ENCODE peak calls at places on chromosomes 6 and 20, in seven cellular contexts. K, N, D, L, M, A and R are unnamed samples.

GRCh38 chr6:109455502-109456282 is at the start of gene MICAL1:
- DNase-seq in K (peak; percentile 60), N (peak; percentile 81), D (peak; percentile 88), L (peak; percentile 45), M (peak; percentile 93), A (peak; percentile 70), R (peak; percentile 89)

GRCh38 chr6:88499845-88500699 is 333.9 kb upstream of the CNR1 start:
- DNase-seq in K (no peak), N (no peak), D (no peak), L (no peak), M (peak; percentile 87), A (no peak), R (peak; percentile 27)

GRCh38 chr6:81451787-81452186 is 300.7 kb downstream of the TENT5A start:
- DNase-seq in K (peak; percentile 95), N (peak; percentile 16), D (no peak), L (no peak), M (no peak), A (no peak), R (peak; percentile 17)

GRCh38 chr6:86440608-86441007 is 496.7 kb upstream of the HTR1E start:
- DNase-seq in K (no peak), N (no peak), D (no peak), L (no peak), M (no peak), A (no peak), R (no peak)

GRCh38 chr6:27777126-27777525 is 135.1 kb downstream of the OR2B2 start:
- DNase-seq in K (no peak), N (no peak), D (no peak), L (no peak), M (no peak), A (no peak), R (peak; percentile 35)

GRCh38 chr6:75317503-75318206 is 33.1 kb upstream of the TMEM30A start:
- DNase-seq in K (peak; percentile 79), N (no peak), D (no peak), L (no peak), M (no peak), A (no peak), R (no peak)

GRCh38 chr6:45416700-45417099 is 39.0 kb upstream of the SUPT3H start:
- DNase-seq in K (no peak), N (no peak), D (no peak), L (no peak), M (no peak), A (no peak), R (no peak)

GRCh38 chr6:78460711-78461110 is 406.6 kb upstream of the IRAK1BP1 start:
- DNase-seq in K (no peak), N (no peak), D (no peak), L (no peak), M (no peak), A (no peak), R (no peak)

GRCh38 chr6:106547053-106547414 is 82.3 kb downstream of the RTN4IP1 start:
- DNase-seq in K (no peak), N (no peak), D (no peak), L (no peak), M (peak; percentile 82), A (no peak), R (no peak)

DNA sequence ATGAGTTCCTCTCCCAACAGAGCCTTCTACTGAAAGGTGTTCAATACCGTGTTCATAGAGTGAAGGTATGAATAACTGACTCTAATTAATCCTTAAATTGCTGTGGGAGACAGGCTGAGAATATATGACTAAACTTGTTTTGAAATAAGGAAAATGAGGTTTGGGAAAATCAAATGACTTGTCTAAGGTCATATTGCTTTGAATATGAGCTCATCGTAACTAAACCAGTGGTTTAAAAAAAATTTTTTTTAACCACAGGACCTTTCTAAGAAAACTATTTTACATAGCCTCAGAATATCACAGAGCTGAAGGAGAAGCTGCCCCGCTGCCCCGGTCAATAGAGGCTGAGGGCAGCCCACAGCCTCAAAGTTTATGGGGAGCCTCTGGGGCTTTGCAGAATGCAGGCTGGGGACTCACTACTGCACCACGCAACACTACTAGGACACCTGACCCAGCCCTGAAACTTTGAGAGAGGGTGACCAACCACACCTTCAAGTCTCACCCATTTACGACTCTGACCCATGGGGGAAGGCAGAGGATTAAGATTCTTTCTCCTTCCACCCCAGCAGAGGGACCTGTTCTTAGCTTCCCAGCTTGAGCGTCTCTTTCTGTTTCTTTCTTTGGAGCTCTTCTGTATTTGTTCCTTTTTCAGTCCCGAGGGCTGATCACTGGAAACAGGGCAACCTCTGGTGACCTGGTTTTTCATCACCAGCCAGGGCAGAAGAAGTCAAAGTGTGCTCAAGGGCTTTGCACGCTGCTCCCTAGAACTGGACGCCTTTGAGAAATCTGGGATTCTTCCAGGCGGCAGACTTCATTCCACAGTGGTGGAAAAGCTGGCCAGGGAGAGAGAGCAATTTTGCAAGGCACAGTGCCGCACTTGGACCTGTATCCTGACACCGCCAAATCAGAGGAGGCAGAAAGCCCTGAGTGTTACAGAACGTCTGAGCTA is 220.2 kb downstream of the ATXN1 start:
- DNase-seq in K (peak; percentile 65), N (no peak), D (peak; percentile 71), L (no peak), M (no peak), A (no peak), R (peak; percentile 36)
- TF ChIP-seq CTCF in K (peak; percentile 31), N (no peak), D (peak; percentile 43), L (no peak), M (no peak), A (no peak), R (no peak)

GRCh38 chr6:136651982-136652381 is 101.8 kb upstream of the MAP7 start:
- DNase-seq in K (no peak), N (no peak), D (no peak), L (no peak), M (no peak), A (no peak), R (no peak)

GRCh38 chr6:136652656-136653055 is 102.4 kb upstream of the MAP7 start:
- DNase-seq in K (no peak), N (no peak), D (no peak), L (no peak), M (no peak), A (no peak), R (no peak)

GRCh38 chr6:136655251-136656014 is 105.2 kb upstream of the MAP7 start:
- DNase-seq in K (no peak), N (no peak), D (no peak), L (no peak), M (no peak), A (peak; percentile 23), R (no peak)

GRCh38 chr6:136656121-136656520 is 105.9 kb upstream of the MAP7 start:
- DNase-seq in K (no peak), N (no peak), D (no peak), L (no peak), M (no peak), A (no peak), R (no peak)

DNA sequence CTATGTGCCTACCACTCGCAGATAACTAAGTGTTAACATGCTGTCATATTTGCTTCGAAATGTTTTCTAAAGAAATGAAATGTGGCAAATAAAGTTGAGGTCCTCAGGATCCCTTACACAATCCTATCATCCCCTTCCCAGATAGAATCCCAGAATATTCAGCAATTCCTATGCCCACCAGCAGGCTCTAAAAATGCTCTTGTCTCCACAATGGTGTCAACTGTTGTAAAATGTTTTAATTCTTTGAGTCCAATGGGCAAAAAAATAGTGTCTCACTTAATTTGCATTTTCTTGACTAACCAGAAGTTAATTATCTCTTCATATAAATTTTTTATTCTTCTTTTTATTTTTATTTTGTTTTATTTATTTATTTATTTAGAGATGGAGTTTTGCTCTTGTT is 103.9 kb upstream of the MAP7 start:
- DNase-seq in K (no peak), N (no peak), D (no peak), L (no peak), M (no peak), A (no peak), R (no peak)
- TF ChIP-seq CTCF in K (peak; percentile 27), N (peak; percentile 21), D (no peak), L (peak; percentile 51), M (no peak), A (no peak), R (no peak)

DNA sequence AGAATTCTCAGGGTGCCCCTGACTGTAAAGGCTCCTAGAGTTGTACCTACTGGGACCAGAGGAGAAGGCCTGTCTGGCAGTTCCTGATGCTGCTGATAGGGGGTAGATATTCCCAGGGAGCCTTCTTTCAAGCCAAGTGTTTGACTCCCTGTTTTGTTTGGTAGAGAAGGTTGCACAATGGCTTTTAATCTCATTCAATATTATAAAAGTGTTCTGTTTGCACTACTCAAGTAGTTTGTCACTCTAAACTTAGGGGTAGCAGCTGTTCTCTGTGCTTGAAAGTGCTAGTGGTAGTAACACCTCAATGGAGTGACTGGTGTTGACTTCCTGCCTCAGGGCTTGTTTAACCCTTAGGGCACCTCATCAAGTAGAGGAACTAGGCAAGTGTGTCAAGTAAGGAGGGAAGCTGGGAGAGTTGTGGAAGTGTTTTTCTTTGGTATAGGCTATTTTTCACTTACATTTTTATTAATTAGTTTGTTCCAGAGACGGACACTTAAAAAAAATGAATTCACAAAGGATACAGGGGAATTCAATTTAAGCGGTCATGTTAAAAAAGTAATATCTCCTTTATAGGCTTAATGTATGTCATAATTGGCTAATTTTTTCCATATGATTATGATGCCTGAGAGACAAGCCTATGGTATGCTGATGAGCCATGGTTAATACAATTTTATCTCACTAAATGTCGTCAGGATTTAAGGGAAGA is 38.1 kb downstream of the BICRAL start:
- DNase-seq in K (peak; percentile 54), N (peak; percentile 9), D (no peak), L (no peak), M (peak; percentile 41), A (peak; percentile 19), R (no peak)
- TF ChIP-seq CTCF in K (peak; percentile 57), N (peak; percentile 41), D (no peak), L (no peak), M (peak; percentile 51), A (peak; percentile 33), R (no peak)

GRCh38 chr6:14141531-14141930 is 24.0 kb downstream of the CD83 start:
- DNase-seq in K (no peak), N (no peak), D (no peak), L (no peak), M (no peak), A (no peak), R (no peak)
- TF ChIP-seq CTCF in K (no peak), N (no peak), D (no peak), L (no peak), M (no peak), A (no peak), R (no peak)

GRCh38 chr20:12966468-12967085 is 42.2 kb upstream of the SPTLC3 start:
- DNase-seq in K (peak; percentile 75), N (no peak), D (no peak), L (no peak), M (no peak), A (no peak), R (no peak)
- TF ChIP-seq CTCF in K (peak; percentile 68), N (peak; percentile 9), D (peak; percentile 28), L (no peak), M (peak; percentile 39), A (peak; percentile 30), R (no peak)

GRCh38 chr6:114108119-114109002 is 137.4 kb upstream of the HDAC2 start:
- DNase-seq in K (peak; percentile 78), N (peak; percentile 88), D (peak; percentile 77), L (peak; percentile 83), M (peak; percentile 41), A (peak; percentile 61), R (peak; percentile 36)
- TF ChIP-seq CTCF in K (peak; percentile 86), N (peak; percentile 85), D (peak; percentile 65), L (peak; percentile 71), M (peak; percentile 82), A (peak; percentile 38), R (peak; percentile 57)

DNA sequence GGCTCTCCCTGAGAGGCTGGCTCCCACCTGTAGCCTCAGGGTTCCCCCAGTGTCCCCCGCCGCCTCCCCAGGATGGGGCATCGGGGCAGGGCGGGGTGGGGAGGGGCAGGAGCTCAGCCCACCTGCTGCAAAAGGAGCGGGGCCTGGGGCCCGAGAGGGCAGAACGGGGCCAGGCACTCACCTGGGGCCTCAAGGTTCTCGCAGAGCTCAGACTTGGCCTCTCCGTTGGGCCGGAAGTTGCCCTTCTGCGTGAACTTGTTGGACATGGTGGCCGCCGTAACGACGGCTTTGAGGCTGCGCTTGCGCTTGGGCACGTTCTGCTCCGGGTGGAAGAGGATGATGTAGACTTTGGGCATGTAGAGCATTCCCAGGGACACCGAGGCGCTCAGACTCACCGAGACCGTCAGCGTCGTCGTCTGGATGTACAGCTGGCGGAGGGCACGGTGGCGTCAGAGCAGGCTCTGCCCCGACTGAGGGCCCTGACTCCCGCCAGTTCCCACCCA is 117.9 kb downstream of the GRM4 start:
- DNase-seq in K (no peak), N (no peak), D (no peak), L (no peak), M (no peak), A (no peak), R (no peak)
- TF ChIP-seq CTCF in K (no peak), N (no peak), D (no peak), L (peak; percentile 43), M (no peak), A (no peak), R (no peak)